ENCODE peak calls at places on chromosomes 3 and 15, in nine cellular contexts. D is islet precursor cell; S is stimulated activated CD4-positive, alpha-beta T cell treated with anti-CD3 and anti-CD28 coated beads, Interleukin-12 subunit alpha, Interleukin-12 subunit beta, amount 100 ng/mL, for 24 hours; H is A172; A is psoas muscle; T is HCEC 1CT; N is SHP77 treated with DMSO at 0.1 percent for 48 hours; G is GF-D8; B is AG08395. M is an unnamed sample.

GRCh38 chr15:61997786-61998185 is 62.5 kb downstream of the VPS13C start:
- DNase-seq in D (no peak), S (no peak), H (no peak), A (no peak), T (no peak), N (no peak), G (no peak), B (no peak), M (no peak)

GRCh38 chr15:39341238-39341637 is 239.6 kb upstream of the THBS1 start:
- DNase-seq in D (no peak), S (no peak), H (no peak), A (no peak), T (no peak), N (no peak), G (no peak), B (no peak), M (no peak)

GRCh38 chr3:50486219-50486888 is 17.1 kb downstream of the CACNA2D2 start:
- DNase-seq in D (no peak), S (no peak), H (peak), A (no peak), T (no peak), N (no peak), G (no peak), B (peak), M (no peak)

GRCh38 chr3:122101646-122102045 is 46.5 kb downstream of the CD86 start:
- DNase-seq in D (no peak), S (no peak), H (peak), A (no peak), T (peak), N (peak), G (peak), B (no peak), M (no peak)

GRCh38 chr3:70889162-70890045 is 577.0 kb upstream of the MDFIC2 start:
- DNase-seq in D (no peak), S (no peak), H (no peak), A (no peak), T (peak), N (no peak), G (no peak), B (peak), M (no peak)

GRCh38 chr3:22117751-22118346 is 366.8 kb upstream of the ZNF385D start:
- DNase-seq in D (no peak), S (no peak), H (peak), A (no peak), T (peak), N (peak), G (no peak), B (peak), M (no peak)

GRCh38 chr15:53412542-53412941 is 346.9 kb downstream of the WDR72 start:
- DNase-seq in D (no peak), S (no peak), H (no peak), A (no peak), T (no peak), N (no peak), G (no peak), B (no peak), M (no peak)

GRCh38 chr3:66693461-66693912 is 192.7 kb upstream of the LRIG1 start:
- DNase-seq in D (no peak), S (no peak), H (no peak), A (peak), T (no peak), N (no peak), G (no peak), B (no peak), M (no peak)

GRCh38 chr15:50066202-50066601 is 52.8 kb downstream of the ATP8B4 start:
- DNase-seq in D (no peak), S (no peak), H (peak), A (no peak), T (peak), N (no peak), G (peak), B (peak), M (no peak)

GRCh38 chr3:78867409-78868372 is 900.1 kb downstream of the ROBO1 start:
- DNase-seq in D (no peak), S (no peak), H (no peak), A (no peak), T (peak), N (no peak), G (no peak), B (peak), M (no peak)

GRCh38 chr3:151439652-151440125 is 21.2 kb downstream of the IGSF10 start:
- DNase-seq in D (no peak), S (no peak), H (peak), A (no peak), T (peak), N (peak), G (no peak), B (peak), M (no peak)

GRCh38 chr15:67018451-67018850 is 47.0 kb upstream of the SMAD3 start:
- DNase-seq in D (no peak), S (no peak), H (no peak), A (no peak), T (no peak), N (no peak), G (no peak), B (no peak), M (no peak)

GRCh38 chr3:185366913-185367312 is 4.0 kb downstream of the MAP3K13 start:
- DNase-seq in D (no peak), S (no peak), H (no peak), A (no peak), T (no peak), N (no peak), G (no peak), B (no peak), M (no peak)

GRCh38 chr3:53940651-53941050 is 49.0 kb upstream of the SELENOK start:
- DNase-seq in D (no peak), S (no peak), H (no peak), A (no peak), T (no peak), N (no peak), G (no peak), B (no peak), M (no peak)

GRCh38 chr3:115239717-115240116 is 92.6 kb upstream of the ZBTB20 start:
- DNase-seq in D (peak), S (no peak), H (peak), A (peak), T (peak), N (peak), G (no peak), B (peak), M (peak)

GRCh38 chr3:75171632-75172230 is 492.4 kb upstream of the FRG2C start:
- DNase-seq in D (no peak), S (no peak), H (no peak), A (no peak), T (no peak), N (peak), G (no peak), B (no peak), M (no peak)

M was measured in NCI-H510A.